ENCODE peak calls at places on chromosome 1, in six cellular contexts. T is K562, E is H1, U is HCT116, B is GM12878, H is HepG2. Y is an unnamed sample.

GRCh38 chr1:23916209-23917131 is 3.3 kb upstream of the CNR2 start:
- DNase-seq in T (peak; percentile 88), B (peak; percentile 53), U (peak; percentile 81), H (peak; percentile 60), E (peak; percentile 83), Y (peak; percentile 66)

GRCh38 chr1:143718524-143718923 is 253.3 kb downstream of the FAM72C start:
- DNase-seq in U (no peak), T (no peak), E (no peak), B (no peak), H (no peak), Y (no peak)

GRCh38 chr1:113252166-113252565 is 138.1 kb upstream of the MAGI3 start:
- DNase-seq in E (no peak), U (no peak), B (no peak), H (no peak), T (no peak), Y (no peak)

GRCh38 chr1:202788800-202789199 is 19.4 kb downstream of the KDM5B start:
- DNase-seq in U (no peak), H (no peak), E (no peak), B (no peak), T (no peak), Y (no peak)

GRCh38 chr1:37130221-37130948 is 96.1 kb upstream of the GRIK3 start:
- DNase-seq in T (no peak), E (no peak), H (no peak), U (no peak), B (no peak), Y (no peak)

GRCh38 chr1:109391161-109391556 is 6.6 kb downstream of the SORT1 start:
- DNase-seq in E (no peak), H (no peak), B (no peak), T (no peak), U (no peak), Y (no peak)

GRCh38 chr1:236576004-236576403 is 28.3 kb downstream of the HEATR1 start:
- DNase-seq in E (no peak), B (no peak), U (no peak), H (no peak), T (no peak), Y (no peak)

GRCh38 chr1:156439771-156440183 is 60.8 kb downstream of the MEF2D start:
- DNase-seq in T (no peak), U (no peak), B (no peak), E (peak; percentile 77), H (no peak), Y (no peak)

GRCh38 chr1:227789042-227789880 is 26.2 kb upstream of the PRSS38 start:
- DNase-seq in E (peak; percentile 56), U (no peak), B (no peak), T (no peak), H (no peak), Y (no peak)

GRCh38 chr1:169124459-169124858 is 18.0 kb downstream of the ATP1B1 start:
- DNase-seq in U (no peak), T (no peak), B (no peak), E (no peak), H (no peak), Y (no peak)

GRCh38 chr1:25826571-25826970 is 6.8 kb downstream of the MTFR1L start:
- DNase-seq in E (no peak), H (no peak), T (no peak), B (no peak), U (no peak), Y (no peak)

GRCh38 chr1:25825605-25826004 is 5.9 kb downstream of the MTFR1L start:
- DNase-seq in T (no peak), H (peak; percentile 58), U (no peak), E (no peak), B (no peak), Y (no peak)

GRCh38 chr1:25831569-25832196 is 11.9 kb downstream of the MTFR1L start:
- DNase-seq in H (no peak), T (peak; percentile 43), B (no peak), E (no peak), U (no peak), Y (no peak)

GRCh38 chr1:25829046-25829445 is 9.3 kb downstream of the MTFR1L start:
- DNase-seq in U (no peak), H (no peak), B (no peak), E (no peak), T (no peak), Y (no peak)

DNA sequence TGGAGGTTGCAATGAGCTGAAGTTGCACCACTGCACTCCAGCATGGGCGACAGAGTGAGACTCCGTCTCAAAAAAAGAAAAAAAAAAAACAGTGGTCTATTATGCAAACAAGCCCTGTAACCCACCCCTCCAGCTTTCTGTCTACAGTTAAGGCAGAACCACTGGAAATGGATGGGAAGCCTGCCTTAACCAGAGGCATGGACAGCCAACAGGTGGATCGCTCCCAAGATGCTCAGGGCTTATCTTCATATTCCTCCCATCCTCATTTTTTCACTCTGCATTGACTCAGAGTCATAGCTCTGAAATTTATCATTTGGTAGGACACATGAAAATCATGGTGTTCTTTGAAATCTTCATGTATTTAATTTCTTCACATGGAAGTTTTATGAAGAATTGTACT is 8.7 kb downstream of the MTFR1L start:
- DNase-seq in E (no peak), H (no peak), T (no peak), B (no peak), U (no peak), Y (no peak)
- H3K9ac ChIP-seq in E (no peak overlapping the region), H (no peak overlapping the region), T (no peak overlapping the region), B (no peak overlapping the region), U (no peak overlapping the region), Y (no peak overlapping the region)

GRCh38 chr1:63867429-63868176 is 93.8 kb downstream of the ROR1 start:
- DNase-seq in U (no peak), H (no peak), B (no peak), T (no peak), E (no peak), Y (no peak)

GRCh38 chr1:63870152-63870551 is 96.3 kb downstream of the ROR1 start:
- DNase-seq in U (no peak), B (no peak), T (no peak), H (no peak), E (no peak), Y (no peak)

GRCh38 chr1:63866085-63866484 is 92.3 kb downstream of the ROR1 start:
- DNase-seq in H (no peak), U (no peak), E (no peak), T (no peak), B (no peak), Y (no peak)

GRCh38 chr1:63865561-63865960 is 91.7 kb downstream of the ROR1 start:
- DNase-seq in H (no peak), T (no peak), U (no peak), E (no peak), B (no peak), Y (no peak)

DNA sequence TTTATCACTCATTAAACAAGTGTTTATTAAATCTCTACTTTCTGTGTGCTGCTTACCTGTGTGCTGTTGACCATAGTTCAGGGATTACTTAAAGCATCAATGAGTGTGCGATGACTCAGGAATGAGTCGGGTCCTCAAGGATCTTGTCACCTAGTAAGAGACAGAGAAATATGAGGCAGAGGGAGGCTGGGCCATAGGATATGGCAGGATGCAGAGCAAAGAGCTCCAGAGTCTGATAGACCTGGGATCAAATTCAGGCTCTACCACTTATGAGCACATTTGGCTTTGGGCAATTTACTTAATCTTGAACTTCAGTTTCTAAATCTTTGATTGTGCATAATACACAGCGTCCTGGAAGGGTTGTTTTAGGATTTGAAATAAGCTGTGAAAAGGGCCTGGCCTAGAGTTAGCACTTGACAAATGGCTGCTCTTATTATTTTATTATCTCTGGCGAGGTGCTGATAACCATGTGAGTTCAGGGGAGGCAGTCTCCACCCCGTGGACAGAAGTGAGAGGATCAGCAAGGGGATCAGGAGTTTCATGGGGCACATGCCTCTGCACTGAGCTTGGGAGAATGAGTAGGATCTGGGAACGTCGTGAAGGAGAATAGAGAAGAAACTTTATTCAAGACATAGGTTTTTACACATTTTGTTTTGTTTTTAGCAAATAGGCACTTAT is 94.5 kb downstream of the ROR1 start:
- DNase-seq in B (no peak), T (peak; percentile 5), E (no peak), U (peak; percentile 51), H (no peak), Y (no peak)
- H3K4me1 ChIP-seq in B (no peaks in the 10 kb centered on the region), T (no peaks in the 10 kb centered on the region), E (peaks cover 17% of the 10 kb centered on the region), U (peaks cover 17% of the 10 kb centered on the region), H (no peaks in the 10 kb centered on the region), Y (no peaks in the 10 kb centered on the region)

GRCh38 chr1:40760984-40761383 is 22.6 kb upstream of the KCNQ4 start:
- DNase-seq in H (no peak), U (no peak), E (no peak), B (no peak), T (no peak), Y (no peak)
- TF ChIP-seq ZNF274 in H (no peak), U (no peak), E (no peak), B (no peak), T (no peak), Y (no peak)

DNA sequence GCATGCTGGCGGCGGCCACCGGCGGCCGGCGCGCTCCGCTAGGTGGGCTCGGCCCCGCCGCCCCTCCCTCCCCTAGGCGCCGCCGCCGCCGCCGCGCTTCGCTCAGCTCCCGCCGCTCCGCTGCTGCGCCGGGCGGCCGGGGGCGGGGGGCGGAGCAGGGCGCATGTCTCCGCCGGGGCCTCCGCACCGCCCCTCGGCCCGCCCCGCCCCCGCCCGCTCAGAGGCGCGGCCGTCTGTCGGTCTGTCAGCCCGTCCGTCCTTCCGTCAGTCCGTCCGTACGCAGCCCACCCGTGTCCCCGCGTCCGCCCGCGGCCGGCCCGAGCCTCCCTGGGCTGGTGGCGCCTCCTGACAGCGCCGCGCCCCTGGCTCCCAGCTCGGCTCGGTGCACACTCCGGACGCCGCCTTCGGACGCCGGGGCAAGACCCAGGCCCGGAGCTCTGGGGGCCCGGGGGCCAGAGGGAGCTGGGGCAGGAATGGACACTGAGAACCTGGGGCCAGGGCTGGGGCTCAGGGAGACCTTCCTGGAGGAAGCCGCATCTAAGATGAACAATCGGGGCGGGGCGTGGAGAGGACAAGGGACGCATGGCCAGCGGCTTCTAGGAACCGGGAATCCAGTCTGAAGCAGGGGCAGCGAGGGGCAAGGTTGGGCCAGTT is at the start of gene GPR153:
- DNase-seq in U (no peak), B (no peak), E (peak; percentile 73), T (peak; percentile 88), H (no peak), Y (no peak)
- H3K9ac ChIP-seq in U (peak within 1 kb of the TSS; percentile 52), B (no peak within 1 kb of the TSS), E (no peak within 1 kb of the TSS), T (peak within 1 kb of the TSS; percentile 84), H (no peak within 1 kb of the TSS), Y (no peak within 1 kb of the TSS)

DNA sequence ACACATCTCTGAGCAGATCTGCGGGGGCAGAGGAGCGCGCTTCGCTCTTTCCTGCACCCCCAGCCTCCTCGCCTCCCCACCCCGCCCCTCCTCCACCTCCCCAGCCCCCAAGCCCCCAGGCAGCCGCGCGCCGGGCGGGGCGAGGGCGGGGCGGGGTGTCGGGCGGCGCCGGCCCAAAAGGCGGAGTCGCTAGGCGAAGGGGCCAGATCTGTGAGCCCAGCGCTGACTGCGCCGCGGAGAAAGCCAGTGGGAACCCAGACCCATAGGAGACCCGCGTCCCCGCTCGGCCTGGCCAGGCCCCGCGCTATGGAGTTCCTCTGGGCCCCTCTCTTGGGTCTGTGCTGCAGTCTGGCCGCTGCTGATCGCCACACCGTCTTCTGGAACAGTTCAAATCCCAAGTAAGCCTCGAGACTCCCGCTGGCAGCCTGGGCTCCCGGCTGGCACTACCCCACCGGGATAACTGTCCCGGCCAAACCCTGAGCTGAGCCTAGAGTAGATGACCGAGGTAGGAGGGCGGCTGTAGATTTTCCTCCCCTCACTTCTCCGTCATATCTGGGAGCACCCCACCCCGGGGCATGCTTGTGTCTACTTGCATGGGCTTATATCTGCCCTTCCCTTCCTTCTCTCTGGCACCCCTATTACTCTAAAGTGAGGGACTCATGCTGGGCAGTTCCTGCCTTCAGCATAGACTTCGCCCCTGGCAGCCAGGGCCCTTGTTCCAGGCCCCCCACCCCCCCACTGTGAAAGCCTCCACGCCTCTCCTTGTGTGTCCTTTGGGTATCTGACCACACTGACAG is at the start of gene EFNA1:
- DNase-seq in T (peak; percentile 65), E (peak; percentile 69), B (no peak), U (no peak), H (peak; percentile 59), Y (no peak)
- H3K4me1 ChIP-seq in T (peaks cover 57% of the 10 kb centered on the region), E (peaks cover 16% of the 10 kb centered on the region), B (peaks cover 14% of the 10 kb centered on the region), U (peaks cover 73% of the 10 kb centered on the region), H (peaks cover 51% of the 10 kb centered on the region), Y (peaks cover 49% of the 10 kb centered on the region)

GRCh38 chr1:10838541-10838940 is 42.1 kb upstream of the CASZ1 start:
- DNase-seq in B (no peak), U (no peak), E (peak; percentile 52), H (no peak), T (no peak), Y (no peak)
- TF ChIP-seq ZNF274 in B (no peak), U (no peak), E (no peak), H (no peak), T (no peak), Y (no peak)

Y was measured in NT2/D1.